ENCODE peak calls at places on chromosomes 11 and 22, in nine cellular contexts. One of them, this sample, is unnamed.

GRCh38 chr22:37465721-37466120 is 20.5 kb downstream of the MFNG start:
- DNase-seq in neuronal stem cell: no peak
- DNase-seq in SJCRH30: peak; percentile 58
- DNase-seq in esophagus squamous epithelium: no peak
- DNase-seq in cardiac muscle cell: no peak
- DNase-seq in mesendoderm: no peak
- DNase-seq in CD4-positive, CD25-positive, alpha-beta regulatory T cell: no peak
- DNase-seq in suprapubic skin: no peak
- DNase-seq in psoas muscle: no peak
- DNase-seq in this sample: no peak

GRCh38 chr11:48880021-48880441 is 103.7 kb downstream of the TRIM51G start:
- DNase-seq in neuronal stem cell: no peak
- DNase-seq in SJCRH30: no peak
- DNase-seq in esophagus squamous epithelium: no peak
- DNase-seq in cardiac muscle cell: no peak
- DNase-seq in mesendoderm: no peak
- DNase-seq in CD4-positive, CD25-positive, alpha-beta regulatory T cell: no peak
- DNase-seq in suprapubic skin: peak; percentile 51
- DNase-seq in psoas muscle: peak; percentile 48
- DNase-seq in this sample: peak; percentile 36

GRCh38 chr11:125287467-125288232 is 123.1 kb downstream of the PKNOX2 start:
- DNase-seq in neuronal stem cell: no peak
- DNase-seq in SJCRH30: peak; percentile 81
- DNase-seq in esophagus squamous epithelium: no peak
- DNase-seq in cardiac muscle cell: no peak
- DNase-seq in mesendoderm: no peak
- DNase-seq in CD4-positive, CD25-positive, alpha-beta regulatory T cell: no peak
- DNase-seq in suprapubic skin: no peak
- DNase-seq in psoas muscle: no peak
- DNase-seq in this sample: no peak

GRCh38 chr22:33116846-33117547 is 58.8 kb upstream of the SYN3 start:
- DNase-seq in neuronal stem cell: no peak
- DNase-seq in SJCRH30: no peak
- DNase-seq in esophagus squamous epithelium: no peak
- DNase-seq in cardiac muscle cell: no peak
- DNase-seq in mesendoderm: peak; percentile 65
- DNase-seq in CD4-positive, CD25-positive, alpha-beta regulatory T cell: no peak
- DNase-seq in suprapubic skin: no peak
- DNase-seq in psoas muscle: no peak
- DNase-seq in this sample: no peak

GRCh38 chr22:26553056-26553752 is 36.7 kb downstream of the TPST2 start:
- DNase-seq in neuronal stem cell: no peak
- DNase-seq in SJCRH30: no peak
- DNase-seq in esophagus squamous epithelium: no peak
- DNase-seq in cardiac muscle cell: no peak
- DNase-seq in mesendoderm: no peak
- DNase-seq in CD4-positive, CD25-positive, alpha-beta regulatory T cell: no peak
- DNase-seq in suprapubic skin: no peak
- DNase-seq in psoas muscle: no peak
- DNase-seq in this sample: no peak

GRCh38 chr11:77107950-77108349 is 5.3 kb downstream of the OMP start:
- DNase-seq in neuronal stem cell: no peak
- DNase-seq in SJCRH30: peak; percentile 62
- DNase-seq in esophagus squamous epithelium: no peak
- DNase-seq in cardiac muscle cell: no peak
- DNase-seq in mesendoderm: no peak
- DNase-seq in CD4-positive, CD25-positive, alpha-beta regulatory T cell: no peak
- DNase-seq in suprapubic skin: no peak
- DNase-seq in psoas muscle: peak; percentile 72
- DNase-seq in this sample: peak; percentile 94

GRCh38 chr11:16800382-16800781 is 61.9 kb downstream of the C11orf58 start:
- DNase-seq in neuronal stem cell: no peak
- DNase-seq in SJCRH30: no peak
- DNase-seq in esophagus squamous epithelium: no peak
- DNase-seq in cardiac muscle cell: no peak
- DNase-seq in mesendoderm: peak; percentile 78
- DNase-seq in CD4-positive, CD25-positive, alpha-beta regulatory T cell: no peak
- DNase-seq in suprapubic skin: no peak
- DNase-seq in psoas muscle: no peak
- DNase-seq in this sample: no peak

GRCh38 chr11:72045849-72046248 is 34.5 kb downstream of the NUMA1 start:
- DNase-seq in neuronal stem cell: no peak
- DNase-seq in SJCRH30: no peak
- DNase-seq in esophagus squamous epithelium: no peak
- DNase-seq in cardiac muscle cell: no peak
- DNase-seq in mesendoderm: no peak
- DNase-seq in CD4-positive, CD25-positive, alpha-beta regulatory T cell: no peak
- DNase-seq in suprapubic skin: no peak
- DNase-seq in psoas muscle: no peak
- DNase-seq in this sample: no peak

GRCh38 chr11:49442669-49443068 is 234.3 kb upstream of the FOLH1 start:
- DNase-seq in neuronal stem cell: no peak
- DNase-seq in SJCRH30: no peak
- DNase-seq in esophagus squamous epithelium: no peak
- DNase-seq in cardiac muscle cell: no peak
- DNase-seq in mesendoderm: no peak
- DNase-seq in CD4-positive, CD25-positive, alpha-beta regulatory T cell: no peak
- DNase-seq in suprapubic skin: no peak
- DNase-seq in psoas muscle: no peak
- DNase-seq in this sample: no peak

GRCh38 chr11:94100253-94100652 is 28.4 kb upstream of the PANX1 start:
- DNase-seq in neuronal stem cell: no peak
- DNase-seq in SJCRH30: no peak
- DNase-seq in esophagus squamous epithelium: no peak
- DNase-seq in cardiac muscle cell: no peak
- DNase-seq in mesendoderm: no peak
- DNase-seq in CD4-positive, CD25-positive, alpha-beta regulatory T cell: no peak
- DNase-seq in suprapubic skin: no peak
- DNase-seq in psoas muscle: no peak
- DNase-seq in this sample: no peak

GRCh38 chr22:35705141-35705540 is 12.5 kb upstream of the APOL5 start:
- DNase-seq in neuronal stem cell: no peak
- DNase-seq in SJCRH30: no peak
- DNase-seq in esophagus squamous epithelium: no peak
- DNase-seq in cardiac muscle cell: no peak
- DNase-seq in mesendoderm: no peak
- DNase-seq in CD4-positive, CD25-positive, alpha-beta regulatory T cell: no peak
- DNase-seq in suprapubic skin: no peak
- DNase-seq in psoas muscle: no peak
- DNase-seq in this sample: no peak

GRCh38 chr22:36743011-36743410 is 32.9 kb downstream of the IFT27 start:
- DNase-seq in neuronal stem cell: no peak
- DNase-seq in SJCRH30: no peak
- DNase-seq in esophagus squamous epithelium: no peak
- DNase-seq in cardiac muscle cell: no peak
- DNase-seq in mesendoderm: no peak
- DNase-seq in CD4-positive, CD25-positive, alpha-beta regulatory T cell: no peak
- DNase-seq in suprapubic skin: peak; percentile 32
- DNase-seq in psoas muscle: no peak
- DNase-seq in this sample: no peak

GRCh38 chr22:23522642-23523251 is 57.3 kb downstream of the IGLL1 start:
- DNase-seq in neuronal stem cell: no peak
- DNase-seq in SJCRH30: peak; percentile 36
- DNase-seq in esophagus squamous epithelium: no peak
- DNase-seq in cardiac muscle cell: peak; percentile 63
- DNase-seq in mesendoderm: peak; percentile 72
- DNase-seq in CD4-positive, CD25-positive, alpha-beta regulatory T cell: no peak
- DNase-seq in suprapubic skin: no peak
- DNase-seq in psoas muscle: peak; percentile 38
- DNase-seq in this sample: no peak

GRCh38 chr11:102793677-102794290 is 4.2 kb downstream of the MMP1 start:
- DNase-seq in neuronal stem cell: no peak
- DNase-seq in SJCRH30: peak; percentile 15
- DNase-seq in esophagus squamous epithelium: no peak
- DNase-seq in cardiac muscle cell: no peak
- DNase-seq in mesendoderm: no peak
- DNase-seq in CD4-positive, CD25-positive, alpha-beta regulatory T cell: no peak
- DNase-seq in suprapubic skin: no peak
- DNase-seq in psoas muscle: no peak
- DNase-seq in this sample: no peak

GRCh38 chr22:27996981-27997380 is 77.9 kb upstream of the PITPNB start:
- DNase-seq in neuronal stem cell: no peak
- DNase-seq in SJCRH30: no peak
- DNase-seq in esophagus squamous epithelium: no peak
- DNase-seq in cardiac muscle cell: no peak
- DNase-seq in mesendoderm: no peak
- DNase-seq in CD4-positive, CD25-positive, alpha-beta regulatory T cell: no peak
- DNase-seq in suprapubic skin: peak; percentile 33
- DNase-seq in psoas muscle: no peak
- DNase-seq in this sample: no peak

DNA sequence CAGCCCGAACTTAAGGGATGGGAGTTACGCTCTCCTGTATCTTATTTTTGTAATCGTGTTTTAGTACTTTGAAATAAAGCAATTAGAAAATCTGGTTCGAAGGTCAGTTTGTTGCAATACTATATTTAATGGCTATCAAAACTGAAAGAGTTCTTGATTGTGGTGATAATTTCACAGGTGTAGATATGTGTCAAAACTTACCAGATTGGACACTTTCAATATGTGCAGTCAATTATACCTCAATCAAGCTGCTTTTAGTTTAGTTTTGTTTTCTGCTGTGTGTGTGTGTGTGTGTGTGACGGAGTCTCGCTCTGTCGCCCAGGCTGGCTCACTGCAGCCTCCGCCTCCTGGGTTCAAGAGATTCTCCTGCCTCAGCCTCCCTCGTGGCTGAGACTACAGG is 10.7 kb upstream of the ST14 start:
- DNase-seq in neuronal stem cell: no peak
- DNase-seq in SJCRH30: no peak
- DNase-seq in esophagus squamous epithelium: no peak
- DNase-seq in cardiac muscle cell: no peak
- DNase-seq in mesendoderm: no peak
- DNase-seq in CD4-positive, CD25-positive, alpha-beta regulatory T cell: no peak
- DNase-seq in suprapubic skin: no peak
- DNase-seq in psoas muscle: no peak
- DNase-seq in this sample: no peak
- H3K4me1 ChIP-seq in neuronal stem cell: peaks cover 17% of the 10 kb centered on the region
- H3K4me1 ChIP-seq in SJCRH30: no peaks in the 10 kb centered on the region
- H3K4me1 ChIP-seq in esophagus squamous epithelium: peaks cover 9% of the 10 kb centered on the region
- H3K4me1 ChIP-seq in cardiac muscle cell: peaks cover 17% of the 10 kb centered on the region
- H3K4me1 ChIP-seq in mesendoderm: no peaks in the 10 kb centered on the region
- H3K4me1 ChIP-seq in CD4-positive, CD25-positive, alpha-beta regulatory T cell: peaks cover 8% of the 10 kb centered on the region
- H3K4me1 ChIP-seq in suprapubic skin: peaks cover 18% of the 10 kb centered on the region
- H3K4me1 ChIP-seq in psoas muscle: no peaks in the 10 kb centered on the region
- H3K4me1 ChIP-seq in this sample: peaks cover 15% of the 10 kb centered on the region

DNA sequence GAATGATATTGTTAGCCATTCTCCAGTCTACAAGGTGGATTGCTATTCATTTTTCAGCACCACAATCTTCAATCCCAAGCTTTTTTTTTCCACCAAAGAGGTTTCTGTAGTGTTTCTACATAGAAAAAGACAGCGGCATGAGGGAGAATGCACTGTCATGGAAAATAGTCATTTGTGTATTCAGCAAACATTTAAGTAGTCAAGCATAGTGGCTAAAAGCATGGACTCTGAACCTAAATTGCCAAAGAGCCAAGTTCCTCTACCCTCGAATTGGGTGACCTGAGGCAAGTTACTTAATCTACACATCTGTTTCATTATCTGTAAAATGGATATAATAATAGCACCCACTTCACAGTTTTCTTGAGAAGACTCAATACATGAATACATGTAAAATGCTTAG is 14.2 kb downstream of the GAS2 start:
- DNase-seq in neuronal stem cell: no peak
- DNase-seq in SJCRH30: no peak
- DNase-seq in esophagus squamous epithelium: no peak
- DNase-seq in cardiac muscle cell: no peak
- DNase-seq in mesendoderm: no peak
- DNase-seq in CD4-positive, CD25-positive, alpha-beta regulatory T cell: no peak
- DNase-seq in suprapubic skin: no peak
- DNase-seq in psoas muscle: no peak
- DNase-seq in this sample: no peak
- H3K4me1 ChIP-seq in neuronal stem cell: no peaks in the 10 kb centered on the region
- H3K4me1 ChIP-seq in SJCRH30: peaks cover 3% of the 10 kb centered on the region
- H3K4me1 ChIP-seq in esophagus squamous epithelium: no peaks in the 10 kb centered on the region
- H3K4me1 ChIP-seq in cardiac muscle cell: no peaks in the 10 kb centered on the region
- H3K4me1 ChIP-seq in mesendoderm: no peaks in the 10 kb centered on the region
- H3K4me1 ChIP-seq in CD4-positive, CD25-positive, alpha-beta regulatory T cell: no peaks in the 10 kb centered on the region
- H3K4me1 ChIP-seq in suprapubic skin: no peaks in the 10 kb centered on the region
- H3K4me1 ChIP-seq in psoas muscle: peaks cover 21% of the 10 kb centered on the region
- H3K4me1 ChIP-seq in this sample: no peaks in the 10 kb centered on the region

DNA sequence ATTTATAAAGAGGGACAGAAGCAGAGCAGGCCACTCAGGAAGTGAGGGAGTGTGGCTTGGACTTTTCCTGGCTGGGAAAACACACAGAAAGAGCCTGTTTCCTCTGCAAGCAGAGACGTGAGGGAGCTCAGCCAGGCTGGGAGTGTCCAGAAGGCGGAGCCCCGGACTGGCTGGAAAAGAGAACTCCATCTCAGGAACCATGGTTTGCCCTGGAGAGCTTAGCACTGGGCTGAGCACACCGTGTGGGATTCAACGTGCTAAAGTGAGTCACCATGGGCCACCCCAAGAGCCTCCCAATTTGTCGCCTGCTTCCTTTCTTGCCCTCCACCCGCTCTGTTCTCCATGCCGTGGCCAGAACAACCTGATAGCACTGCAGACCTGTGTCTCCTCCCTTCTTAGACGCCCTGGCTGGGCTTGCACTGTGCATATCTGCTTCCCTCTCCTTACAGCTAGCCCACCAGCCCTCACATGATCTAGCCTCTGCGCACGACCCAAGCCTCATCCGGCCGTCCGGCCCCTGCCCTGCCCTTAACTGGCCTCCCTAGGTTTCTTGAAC is 51.8 kb downstream of the GALNT18 start:
- DNase-seq in neuronal stem cell: no peak
- DNase-seq in SJCRH30: no peak
- DNase-seq in esophagus squamous epithelium: no peak
- DNase-seq in cardiac muscle cell: no peak
- DNase-seq in mesendoderm: no peak
- DNase-seq in CD4-positive, CD25-positive, alpha-beta regulatory T cell: no peak
- DNase-seq in suprapubic skin: peak; percentile 71
- DNase-seq in psoas muscle: peak; percentile 72
- DNase-seq in this sample: peak; percentile 42
- H3K4me1 ChIP-seq in neuronal stem cell: no peaks in the 10 kb centered on the region
- H3K4me1 ChIP-seq in SJCRH30: no peaks in the 10 kb centered on the region
- H3K4me1 ChIP-seq in esophagus squamous epithelium: peaks cover 18% of the 10 kb centered on the region
- H3K4me1 ChIP-seq in cardiac muscle cell: peaks cover 5% of the 10 kb centered on the region
- H3K4me1 ChIP-seq in mesendoderm: no peaks in the 10 kb centered on the region
- H3K4me1 ChIP-seq in CD4-positive, CD25-positive, alpha-beta regulatory T cell: no peaks in the 10 kb centered on the region
- H3K4me1 ChIP-seq in suprapubic skin: peaks cover 36% of the 10 kb centered on the region
- H3K4me1 ChIP-seq in psoas muscle: peaks cover 8% of the 10 kb centered on the region
- H3K4me1 ChIP-seq in this sample: no peaks in the 10 kb centered on the region

DNA sequence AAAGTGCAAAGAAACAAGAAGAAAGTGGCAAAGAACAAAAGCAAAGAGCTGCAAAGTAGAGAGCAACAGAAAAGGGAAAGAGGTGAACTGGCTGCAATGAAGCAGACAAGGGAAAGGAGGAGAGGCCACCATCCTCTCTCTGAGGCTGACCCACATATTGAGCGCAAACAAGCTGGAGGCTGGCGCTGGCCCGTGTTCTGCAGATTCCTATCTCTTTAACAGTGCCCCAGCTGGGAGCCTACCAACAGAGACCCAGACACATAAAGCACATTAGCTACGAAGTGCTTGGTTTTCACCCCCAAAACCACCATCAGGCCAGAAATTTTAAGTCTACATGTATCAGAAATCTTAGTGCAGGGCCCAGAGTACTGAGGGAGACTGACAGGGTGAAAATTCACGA is 17.6 kb downstream of the NCAPD3 start:
- DNase-seq in neuronal stem cell: no peak
- DNase-seq in SJCRH30: no peak
- DNase-seq in esophagus squamous epithelium: no peak
- DNase-seq in cardiac muscle cell: no peak
- DNase-seq in mesendoderm: no peak
- DNase-seq in CD4-positive, CD25-positive, alpha-beta regulatory T cell: no peak
- DNase-seq in suprapubic skin: no peak
- DNase-seq in psoas muscle: no peak
- DNase-seq in this sample: no peak
- H3K4me1 ChIP-seq in neuronal stem cell: no peaks in the 10 kb centered on the region
- H3K4me1 ChIP-seq in SJCRH30: no peaks in the 10 kb centered on the region
- H3K4me1 ChIP-seq in esophagus squamous epithelium: no peaks in the 10 kb centered on the region
- H3K4me1 ChIP-seq in cardiac muscle cell: no peaks in the 10 kb centered on the region
- H3K4me1 ChIP-seq in mesendoderm: no peaks in the 10 kb centered on the region
- H3K4me1 ChIP-seq in CD4-positive, CD25-positive, alpha-beta regulatory T cell: no peaks in the 10 kb centered on the region
- H3K4me1 ChIP-seq in suprapubic skin: peaks cover 2% of the 10 kb centered on the region
- H3K4me1 ChIP-seq in psoas muscle: no peaks in the 10 kb centered on the region
- H3K4me1 ChIP-seq in this sample: no peaks in the 10 kb centered on the region

This sample was measured in adrenal gland.